ENCODE peak calls at places on chromosome 22, in six cellular contexts. N, U, J, T, D and H are unnamed samples.

GRCh38 chr22:48396091-48396784 is 1431.4 kb downstream of the BRD1 start:
- DNase-seq in U (no peak), D (no peak), T (no peak), J (no peak), N (no peak), H (no peak)

GRCh38 chr22:47310601-47311000 is 548.2 kb downstream of the TBC1D22A start:
- DNase-seq in D (no peak), U (no peak), N (no peak), J (no peak), T (no peak), H (no peak)

GRCh38 chr22:23062616-23063538 is 7.4 kb upstream of the GNAZ start:
- DNase-seq in N (no peak), D (no peak), J (no peak), U (no peak), T (no peak), H (no peak)

GRCh38 chr22:38202437-38203089 is 769 bp downstream of the MAFF start:
- DNase-seq in J (peak), D (no peak), U (peak), T (peak), N (peak), H (peak)

GRCh38 chr22:48369789-48370507 is 1457.7 kb downstream of the BRD1 start:
- DNase-seq in N (no peak), U (no peak), D (no peak), J (no peak), T (no peak), H (no peak)

GRCh38 chr22:19096555-19096954 is 25.7 kb downstream of the DGCR2 start:
- DNase-seq in T (no peak), J (no peak), U (no peak), N (no peak), D (no peak), H (no peak)

GRCh38 chr22:38697055-38697980 is 3.4 kb downstream of the JOSD1 start:
- DNase-seq in N (peak), J (peak), D (no peak), T (peak), U (peak), H (peak)

GRCh38 chr22:49968313-49968830 is 7.8 kb downstream of the PIM3 start:
- DNase-seq in J (no peak), T (no peak), U (peak), N (no peak), D (no peak), H (no peak)

GRCh38 chr22:45958971-45959370 is 18.0 kb downstream of the WNT7B start:
- DNase-seq in D (no peak), T (no peak), J (no peak), U (no peak), N (no peak), H (no peak)

GRCh38 chr22:49922926-49923325 is 4.5 kb downstream of the CRELD2 start:
- DNase-seq in J (no peak), T (no peak), N (no peak), D (no peak), U (no peak), H (no peak)

GRCh38 chr22:46761017-46761416 is 1.4 kb upstream of the TBC1D22A start:
- DNase-seq in J (no peak), N (no peak), D (no peak), U (no peak), T (no peak), H (no peak)

GRCh38 chr22:39289445-39290247 is 29.8 kb downstream of the RPL3 start:
- DNase-seq in N (no peak), J (no peak), U (no peak), T (no peak), D (no peak), H (no peak)

GRCh38 chr22:36641902-36642640 is 61.5 kb downstream of the CACNG2 start:
- DNase-seq in J (peak), N (peak), D (peak), T (peak), U (no peak), H (peak)

GRCh38 chr22:32858121-32858703 is 56.7 kb downstream of the TIMP3 start:
- DNase-seq in D (no peak), T (no peak), J (no peak), N (no peak), U (no peak), H (no peak)

GRCh38 chr22:38205261-38206128 is 3.7 kb downstream of the MAFF start:
- DNase-seq in J (peak), T (peak), D (no peak), N (peak), U (peak), H (peak)

GRCh38 chr22:35705141-35705540 is 12.5 kb upstream of the APOL5 start:
- DNase-seq in U (no peak), T (peak), D (peak), N (peak), J (peak), H (peak)

GRCh38 chr22:17774206-17774927 is at the start of gene BID:
- DNase-seq in D (no peak), U (peak), T (no peak), N (peak), J (no peak), H (no peak)

GRCh38 chr22:40857309-40857851 is 432 bp downstream of the XPNPEP3 start:
- DNase-seq in T (peak), N (no peak), J (peak), D (no peak), U (no peak), H (peak)

GRCh38 chr22:26986051-26986881 is 328.9 kb downstream of the MIAT start:
- DNase-seq in D (no peak), J (no peak), T (no peak), N (no peak), U (no peak), H (no peak)

GRCh38 chr22:32824531-32825315 is 23.2 kb downstream of the TIMP3 start:
- DNase-seq in T (no peak), D (no peak), J (peak), U (no peak), N (no peak), H (no peak)

GRCh38 chr22:36015806-36016519 is 12.7 kb downstream of the RBFOX2 start:
- DNase-seq in N (no peak), U (no peak), T (no peak), J (no peak), D (no peak), H (no peak)

GRCh38 chr22:49210606-49211005 is 617.1 kb downstream of the BRD1 start:
- DNase-seq in U (no peak), D (no peak), T (no peak), N (no peak), J (no peak), H (no peak)

GRCh38 chr22:24338701-24339451 is 68.2 kb downstream of the SPECC1L start:
- DNase-seq in T (no peak), N (peak), D (no peak), U (no peak), J (peak), H (no peak)

GRCh38 chr22:24341657-24342056 is 71.0 kb downstream of the SPECC1L start:
- DNase-seq in N (no peak), J (no peak), U (no peak), T (no peak), D (no peak), H (no peak)

GRCh38 chr22:24335529-24335928 is 64.9 kb downstream of the SPECC1L start:
- DNase-seq in U (no peak), N (no peak), T (no peak), D (no peak), J (peak), H (peak)

GRCh38 chr22:24337894-24338645 is 67.4 kb downstream of the SPECC1L start:
- DNase-seq in U (no peak), D (no peak), N (no peak), J (no peak), T (no peak), H (no peak)

DNA sequence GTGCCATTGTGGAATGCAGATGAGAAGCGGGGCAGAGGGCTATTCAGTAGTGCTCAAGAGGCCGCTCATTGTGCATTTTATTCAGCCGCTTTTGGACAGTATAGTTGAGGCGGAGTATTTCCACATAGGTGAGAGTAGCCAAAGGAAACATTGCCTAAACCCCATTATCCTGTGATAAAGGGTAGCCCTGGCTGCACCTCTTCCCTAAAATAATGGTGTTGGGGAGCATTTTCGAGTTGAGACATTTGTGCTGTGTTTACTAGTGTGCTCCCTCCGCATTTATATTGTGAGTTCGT is 68.8 kb downstream of the SPECC1L start:
- DNase-seq in N (no peak), D (no peak), T (no peak), U (no peak), J (no peak), H (no peak)
- H3K4me3 ChIP-seq in N (no peak), D (no peak), T (no peak), U (no peak), J (no peak), H (no peak)

GRCh38 chr22:25054943-25055511 is 102.5 kb downstream of the KIAA1671 start:
- DNase-seq in U (no peak), J (no peak), T (no peak), N (no peak), D (no peak), H (no peak)

GRCh38 chr22:25059438-25059837 is 106.9 kb downstream of the KIAA1671 start:
- DNase-seq in T (no peak), N (no peak), D (no peak), J (no peak), U (no peak), H (no peak)

GRCh38 chr22:25060522-25061071 is 108.1 kb downstream of the KIAA1671 start:
- DNase-seq in J (peak), N (no peak), D (no peak), T (no peak), U (no peak), H (no peak)

GRCh38 chr22:25061134-25061533 is 108.6 kb downstream of the KIAA1671 start:
- DNase-seq in D (no peak), J (no peak), T (no peak), U (no peak), N (no peak), H (no peak)

DNA sequence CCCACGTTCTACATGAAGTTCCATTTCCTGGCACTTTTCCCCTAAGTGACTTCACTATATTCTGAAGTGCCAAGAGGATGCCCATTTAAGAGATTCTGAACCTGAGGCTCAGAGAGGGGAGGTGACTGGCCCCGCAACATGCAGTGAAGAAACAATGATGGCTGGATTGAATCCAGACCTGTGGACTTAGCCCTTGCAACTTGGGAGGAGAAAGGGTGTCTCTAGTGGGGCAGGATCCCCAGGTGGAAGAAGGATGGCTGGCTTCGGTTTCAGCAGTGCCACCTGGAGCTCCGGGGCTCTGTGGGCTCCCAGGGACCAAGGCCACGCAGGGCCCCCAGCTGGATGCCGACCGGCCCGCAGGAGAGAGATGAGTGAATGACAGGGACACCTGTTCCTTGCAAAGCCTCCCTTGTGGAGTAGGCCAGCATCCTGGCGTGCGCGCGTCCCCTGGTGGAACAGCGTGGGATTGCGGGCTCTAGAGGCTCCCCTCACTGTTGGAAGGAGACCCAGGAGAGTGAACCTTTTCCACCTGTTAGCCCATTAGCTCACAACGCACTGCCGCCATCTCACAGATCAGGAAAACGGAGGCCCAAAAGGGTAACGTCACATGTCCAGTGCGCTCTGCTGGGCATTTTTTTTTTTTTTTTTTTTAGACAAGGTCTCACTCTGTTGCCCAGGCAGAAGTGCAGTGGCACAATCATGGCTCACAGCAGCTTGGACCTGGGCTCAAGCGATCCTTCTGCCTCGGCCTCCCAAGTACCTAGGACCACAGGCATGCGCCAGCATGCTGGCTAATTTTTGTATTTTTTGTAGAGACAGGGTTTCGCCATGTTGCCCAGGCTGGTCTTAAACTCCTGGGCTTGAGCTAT is 104.7 kb downstream of the KIAA1671 start:
- DNase-seq in U (peak), N (peak), J (peak), D (no peak), T (peak), H (peak)
- TF ChIP-seq CTCF in U (peak), N (peak), J (peak), D (peak), T (peak), H (peak)

DNA sequence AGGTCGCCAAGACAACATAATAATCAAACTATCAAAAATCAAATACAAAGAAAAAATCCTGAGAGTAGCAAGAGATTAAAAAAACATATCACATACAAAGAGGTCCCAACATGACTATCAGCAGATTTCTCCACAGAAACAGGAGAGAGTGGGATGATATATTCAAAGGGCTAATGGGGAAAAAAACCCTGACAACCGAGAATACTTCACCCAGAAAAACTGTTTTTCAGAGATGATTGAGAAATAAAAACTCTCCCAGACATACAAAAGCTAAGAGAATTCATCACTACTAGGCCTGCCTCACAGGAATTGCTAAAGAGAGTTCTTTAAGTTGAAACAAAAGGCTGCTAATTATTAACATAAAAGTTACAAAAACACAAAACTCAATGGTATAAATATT is 108.1 kb downstream of the EFCAB6 start:
- DNase-seq in D (no peak), J (no peak), N (no peak), U (no peak), T (no peak), H (no peak)
- H3K4me3 ChIP-seq in D (no peak), J (no peak), N (no peak), U (no peak), T (no peak), H (no peak)

GRCh38 chr22:30626413-30626812 is 9.2 kb upstream of the SLC35E4 start:
- DNase-seq in U (no peak), T (no peak), N (no peak), J (no peak), D (no peak), H (no peak)
- TF ChIP-seq CTCF in U (no peak), T (no peak), N (no peak), J (no peak), D (no peak), H (no peak)

DNA sequence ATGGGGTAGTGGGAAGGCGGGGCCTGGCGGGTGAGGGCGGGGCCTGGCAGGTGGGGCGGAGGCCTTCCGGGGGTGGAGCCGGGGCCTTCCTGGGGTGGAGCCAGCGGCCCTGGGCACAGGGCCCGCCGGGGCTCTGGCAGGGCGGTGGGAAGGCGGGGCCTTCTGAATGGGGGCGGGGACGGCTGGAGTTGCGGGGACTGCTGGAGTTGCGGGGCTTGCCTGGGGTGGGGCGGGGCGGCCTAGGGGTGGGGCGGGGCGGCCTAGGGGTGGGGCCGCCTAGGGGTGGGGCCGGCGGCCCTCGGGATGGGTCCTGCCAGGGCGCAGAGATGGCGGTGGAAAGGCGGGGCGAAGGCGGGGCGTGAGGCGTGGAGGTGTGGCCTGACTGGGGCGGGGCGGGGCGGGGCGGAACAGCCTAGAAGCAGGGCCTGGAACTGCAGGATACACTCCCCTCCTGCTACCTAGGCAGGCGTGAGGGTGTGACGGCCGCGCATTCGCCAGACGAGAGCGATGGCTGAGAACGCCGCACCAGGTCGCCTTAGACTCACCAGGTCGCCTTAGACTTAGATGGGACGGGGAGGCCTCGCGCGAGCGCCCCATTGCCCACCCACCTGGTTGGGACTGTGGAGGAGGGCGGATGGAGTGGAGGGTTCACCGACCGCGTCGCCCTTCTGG is 19.3 kb downstream of the RRP7A start:
- DNase-seq in N (peak), D (no peak), U (peak), J (peak), T (peak), H (peak)
- H3K4me3 ChIP-seq in N (peak), D (peak), U (no peak), J (peak), T (peak), H (peak)

DNA sequence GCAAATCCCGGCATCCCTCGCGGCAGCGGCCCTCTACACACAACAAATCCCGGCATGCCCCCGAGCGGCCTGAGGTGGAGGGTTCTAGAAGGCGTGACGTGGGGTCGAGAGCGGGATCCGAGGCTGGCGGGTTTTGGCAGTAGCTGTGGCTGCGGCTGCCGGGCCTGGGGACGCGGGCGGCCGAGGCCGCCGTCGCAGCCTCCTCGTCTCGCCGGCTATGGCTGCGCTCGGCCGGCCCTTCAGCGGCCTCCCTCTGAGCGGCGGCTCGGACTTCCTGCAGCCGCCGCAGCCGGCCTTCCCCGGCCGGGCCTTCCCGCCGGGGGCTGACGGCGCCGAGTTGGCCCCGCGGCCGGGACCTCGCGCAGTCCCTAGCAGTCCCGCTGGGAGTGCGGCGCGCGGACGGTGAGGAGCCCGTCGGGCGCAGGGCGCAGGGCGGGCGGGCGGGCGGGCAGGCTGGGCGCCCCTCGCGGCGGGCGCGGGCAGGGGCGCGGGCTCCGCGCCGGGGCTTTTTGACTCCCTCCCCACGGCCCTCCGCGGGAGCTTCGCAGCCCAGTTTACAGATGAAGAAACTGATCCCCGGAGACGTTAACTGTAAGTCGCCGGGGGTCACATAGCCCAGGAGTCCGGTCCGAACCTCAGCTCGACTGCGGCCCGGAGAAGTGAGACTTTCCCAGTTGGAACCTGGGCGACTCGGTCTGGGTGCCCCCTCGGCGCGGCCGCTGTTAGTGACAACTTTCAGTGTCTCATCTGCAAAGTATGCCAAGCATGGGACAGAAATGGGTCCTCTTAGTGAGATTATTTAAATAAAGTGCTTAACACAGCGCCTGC is at the start of gene CCDC117:
- DNase-seq in D (peak), N (peak), U (peak), J (peak), T (peak), H (peak)
- TF ChIP-seq CTCF in D (peak), N (no peak), U (peak), J (no peak), T (no peak), H (no peak)